ENCODE peak calls at places on chromosome X, in eight cellular contexts. E is HT-29; Y is left ventricle myocardium superior; L is transverse colon; S is stimulated activated CD4-positive, alpha-beta T cell treated with anti-CD3 and anti-CD28 coated beads, Interleukin-2, amount 100 ng/mL, for 48 hours; Z is NCI-H1930; I is germinal center; T is Right ventricle myocardium inferior. W is an unnamed sample.

GRCh38 chrX:47187106-47187677 is 6.4 kb upstream of the UBA1 start:
- DNase-seq in E (no peak), Y (no peak), L (no peak), S (no peak), Z (no peak), I (no peak), T (no peak), W (peak)

GRCh38 chrX:6707497-6707896 is 172.6 kb upstream of the VCX3A start:
- DNase-seq in E (no peak), Y (no peak), L (no peak), S (no peak), Z (no peak), I (no peak), T (no peak), W (no peak)

GRCh38 chrX:150680974-150681373 is 12.2 kb upstream of the MTMR1 start:
- DNase-seq in E (peak), Y (no peak), L (no peak), S (no peak), Z (no peak), I (no peak), T (no peak), W (peak)

GRCh38 chrX:118552501-118552900 is 56.9 kb downstream of the DOCK11 start:
- DNase-seq in E (no peak), Y (no peak), L (no peak), S (no peak), Z (no peak), I (no peak), T (no peak), W (no peak)

GRCh38 chrX:44332437-44332836 is 11.0 kb downstream of the EFHC2 start:
- DNase-seq in E (no peak), Y (no peak), L (no peak), S (no peak), Z (no peak), I (no peak), T (no peak), W (no peak)

GRCh38 chrX:46759645-46759974 is 692 bp upstream of the SLC9A7 start:
- DNase-seq in E (no peak), Y (no peak), L (no peak), S (no peak), Z (no peak), I (no peak), T (no peak), W (no peak)

GRCh38 chrX:1500701-1501624 is 36.0 kb downstream of the P2RY8 start:
- DNase-seq in E (no peak), Y (no peak), L (no peak), S (no peak), Z (no peak), I (peak), T (no peak), W (no peak)

GRCh38 chrX:151488677-151489076 is 74.8 kb upstream of the PASD1 start:
- DNase-seq in E (peak), Y (no peak), L (no peak), S (no peak), Z (no peak), I (peak), T (no peak), W (peak)

GRCh38 chrX:108221481-108221880 is 129.9 kb downstream of the ATG4A start:
- DNase-seq in E (no peak), Y (no peak), L (no peak), S (no peak), Z (no peak), I (no peak), T (no peak), W (no peak)

GRCh38 chrX:107747596-107748161 is 27.9 kb downstream of the TSC22D3 start:
- DNase-seq in E (peak), Y (peak), L (peak), S (no peak), Z (no peak), I (no peak), T (no peak), W (no peak)

GRCh38 chrX:18654873-18655836 is 16.8 kb downstream of the RS1 start:
- DNase-seq in E (no peak), Y (no peak), L (no peak), S (no peak), Z (no peak), I (no peak), T (no peak), W (no peak)

GRCh38 chrX:39896951-39897740 is 200.6 kb downstream of the BCOR start:
- DNase-seq in E (no peak), Y (peak), L (no peak), S (no peak), Z (no peak), I (no peak), T (no peak), W (no peak)

GRCh38 chrX:149129767-149130166 is 375.3 kb downstream of the IDS start:
- DNase-seq in E (no peak), Y (no peak), L (no peak), S (no peak), Z (no peak), I (no peak), T (no peak), W (no peak)

GRCh38 chrX:111151764-111152163 is 55.8 kb downstream of the PAK3 start:
- DNase-seq in E (no peak), Y (no peak), L (no peak), S (no peak), Z (no peak), I (no peak), T (no peak), W (no peak)

GRCh38 chrX:47563801-47564315 is 2.9 kb downstream of the ARAF start:
- DNase-seq in E (no peak), Y (no peak), L (no peak), S (no peak), Z (no peak), I (no peak), T (no peak), W (no peak)

GRCh38 chrX:51894697-51895336 is 1.4 kb downstream of the MAGED1 start:
- DNase-seq in E (no peak), Y (peak), L (peak), S (no peak), Z (no peak), I (no peak), T (no peak), W (peak)

GRCh38 chrX:55783723-55784122 is 66.2 kb downstream of the RRAGB start:
- DNase-seq in E (no peak), Y (no peak), L (no peak), S (no peak), Z (no peak), I (no peak), T (no peak), W (no peak)

GRCh38 chrX:140701480-140701879 is 8.1 kb upstream of the LINC00632 start:
- DNase-seq in E (peak), Y (no peak), L (no peak), S (no peak), Z (no peak), I (no peak), T (no peak), W (no peak)

GRCh38 chrX:153921070-153921469 is 5.0 kb downstream of the ARHGAP4 start:
- DNase-seq in E (no peak), Y (no peak), L (no peak), S (no peak), Z (no peak), I (no peak), T (no peak), W (no peak)

GRCh38 chrX:95318882-95319281 is 1365.8 kb upstream of the DIAPH2 start:
- DNase-seq in E (peak), Y (no peak), L (no peak), S (no peak), Z (no peak), I (no peak), T (no peak), W (no peak)

GRCh38 chrX:100731441-100732281 is at the start of gene SYTL4:
- DNase-seq in E (peak), Y (peak), L (peak), S (no peak), Z (peak), I (peak), T (peak), W (peak)

W was measured in adrenal gland.